ENCODE peak calls at places on chromosomes 3 and 15, in six cellular contexts. I is adrenal gland, Y is neural crest cell, B is endodermal cell, Q is progenitor cell of endocrine pancreas, O is heart left ventricle. H is an unnamed sample.

GRCh38 chr15:75451202-75451673 is 252 bp downstream of the SIN3A start:
- DNase-seq in I (no peak), Y (no peak), B (no peak), Q (no peak), O (no peak), H (no peak)

GRCh38 chr3:35322070-35322469 is 317.3 kb upstream of the ARPP21 start:
- DNase-seq in I (no peak), B (no peak), O (no peak), Q (no peak), Y (no peak), H (peak; percentile 8)

GRCh38 chr15:101204744-101205535 is 46.9 kb downstream of the CHSY1 start:
- DNase-seq in B (no peak), I (no peak), Q (no peak), O (no peak), Y (no peak), H (no peak)

GRCh38 chr3:88117683-88118082 is 32.1 kb upstream of the C3orf38 start:
- DNase-seq in I (no peak), Y (no peak), B (no peak), Q (no peak), O (no peak), H (no peak)

GRCh38 chr3:13004376-13004775 is 68.9 kb downstream of the IQSEC1 start:
- DNase-seq in B (peak; percentile 67), O (no peak), Y (no peak), Q (no peak), I (peak; percentile 62), H (no peak)

GRCh38 chr15:76905855-76906254 is 715 bp upstream of the SCAPER start:
- DNase-seq in Q (no peak), Y (no peak), I (no peak), B (no peak), O (no peak), H (no peak)

GRCh38 chr3:159785276-159785675 is 203.4 kb upstream of the IL12A start:
- DNase-seq in B (no peak), O (no peak), I (no peak), Y (no peak), Q (no peak), H (peak; percentile 97)

GRCh38 chr3:41768363-41768762 is 193.5 kb downstream of the ULK4 start:
- DNase-seq in I (no peak), B (no peak), Y (no peak), Q (no peak), O (no peak), H (peak; percentile 85)

GRCh38 chr15:39582286-39582976 is 1.6 kb downstream of the THBS1 start:
- DNase-seq in Q (no peak), B (peak; percentile 50), Y (no peak), O (no peak), I (peak; percentile 54), H (no peak)

GRCh38 chr3:152352559-152352958 is 83.8 kb downstream of the MBNL1 start:
- DNase-seq in O (no peak), B (no peak), I (no peak), Q (no peak), Y (no peak), H (no peak)

GRCh38 chr3:49098429-49098828 is 4.6 kb upstream of the QRICH1 start:
- DNase-seq in Q (no peak), O (peak; percentile 61), I (peak; percentile 77), Y (no peak), B (no peak), H (peak; percentile 35)

GRCh38 chr15:61447981-61448380 is 218.9 kb upstream of the RORA start:
- DNase-seq in B (no peak), Y (no peak), I (no peak), Q (no peak), O (no peak), H (no peak)

GRCh38 chr3:4511491-4512251 is 18.5 kb downstream of the ITPR1 start:
- DNase-seq in B (no peak), I (no peak), Y (no peak), O (no peak), Q (no peak), H (no peak)

GRCh38 chr3:73508330-73508954 is 116.3 kb downstream of the PDZRN3 start:
- DNase-seq in Q (no peak), O (peak; percentile 43), Y (peak; percentile 46), I (peak; percentile 70), B (peak; percentile 79), H (peak; percentile 55)

GRCh38 chr3:160163259-160163878 is 61.9 kb upstream of the C3orf80 start:
- DNase-seq in Q (no peak), I (no peak), B (no peak), Y (no peak), O (no peak), H (peak; percentile 24)

GRCh38 chr3:30289324-30289723 is 317.1 kb upstream of the TGFBR2 start:
- DNase-seq in I (no peak), B (no peak), Y (no peak), O (no peak), Q (no peak), H (peak; percentile 69)

GRCh38 chr3:43789028-43789427 is 98.3 kb downstream of the ABHD5 start:
- DNase-seq in B (peak; percentile 18), O (no peak), I (no peak), Y (no peak), Q (no peak), H (no peak)

GRCh38 chr3:61172684-61173083 is 78.6 kb downstream of the FHIT start:
- DNase-seq in Y (no peak), Q (no peak), B (peak; percentile 81), O (no peak), I (no peak), H (no peak)

GRCh38 chr3:141828487-141829284 is 47.8 kb upstream of the ATP1B3 start:
- DNase-seq in B (no peak), I (peak; percentile 28), Q (no peak), Y (no peak), O (no peak), H (peak; percentile 88)

GRCh38 chr3:171980578-171981270 is 58.7 kb upstream of the FNDC3B start:
- DNase-seq in Y (no peak), O (no peak), B (no peak), Q (no peak), I (no peak), H (no peak)

GRCh38 chr3:23776352-23776891 is 29.3 kb upstream of the UBE2E1 start:
- DNase-seq in I (no peak), B (peak; percentile 48), Y (no peak), O (no peak), Q (no peak), H (peak; percentile 39)

GRCh38 chr3:45975696-45976095 is 19.9 kb downstream of the FYCO1 start:
- DNase-seq in B (no peak), I (no peak), Y (no peak), O (no peak), Q (no peak), H (no peak)

GRCh38 chr3:186331043-186331442 is 31.0 kb downstream of the DGKG start:
- DNase-seq in O (no peak), I (no peak), B (no peak), Q (no peak), Y (no peak), H (no peak)

DNA sequence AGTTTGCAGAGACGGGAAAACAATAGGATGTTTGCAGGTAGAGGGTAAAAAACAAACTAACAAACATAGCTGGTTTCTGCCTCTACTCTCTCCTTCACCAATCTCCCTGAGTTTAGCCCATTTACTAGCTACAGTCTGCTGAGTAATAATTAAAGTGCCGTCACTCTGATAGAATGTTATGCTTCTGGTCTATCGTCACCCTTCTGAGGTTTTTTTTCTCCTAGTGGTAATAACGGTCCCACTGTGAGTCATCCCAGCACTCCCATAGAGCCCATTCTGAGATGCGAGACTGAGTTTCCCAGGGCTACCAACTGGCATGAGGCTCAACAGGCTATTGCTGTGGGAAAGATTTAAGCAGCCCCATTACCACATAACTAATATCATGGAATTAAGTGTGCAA is 56.4 kb downstream of the PLAAT1 start:
- DNase-seq in I (no peak), B (no peak), Q (no peak), Y (no peak), O (no peak), H (peak; percentile 70)
- TF ChIP-seq CTCF in I (no peak), B (no peak), Q (no peak), Y (no peak), O (no peak), H (no peak)

DNA sequence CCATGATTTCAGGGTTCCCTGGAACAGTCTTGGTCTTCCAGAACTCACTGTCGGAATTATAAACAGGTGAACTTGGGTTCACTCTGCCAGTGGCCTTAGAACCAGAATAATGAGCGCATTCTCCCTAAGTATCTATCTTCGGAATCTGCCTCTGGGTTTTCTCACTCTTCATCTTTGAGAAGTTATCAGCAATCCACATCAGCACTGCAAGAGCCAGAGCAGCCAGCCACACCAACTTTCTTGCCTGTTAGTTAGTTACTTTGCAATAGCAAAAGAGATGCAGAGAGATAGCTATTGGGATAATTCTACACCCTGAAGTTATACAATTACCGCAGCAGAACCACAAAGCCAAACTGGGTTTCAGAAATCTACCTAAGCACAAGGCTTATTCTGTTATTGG is 25.8 kb downstream of the GLB1 start:
- DNase-seq in Y (no peak), I (no peak), B (peak; percentile 39), O (no peak), Q (no peak), H (no peak)
- TF ChIP-seq CTCF in Y (no peak), I (no peak), B (no peak), O (no peak), Q (no peak), H (no peak)

GRCh38 chr15:25441111-25441510 is 2.3 kb upstream of the UBE3A start:
- DNase-seq in I (no peak), O (no peak), Y (no peak), Q (no peak), B (no peak), H (no peak)

GRCh38 chr15:25437751-25438600 is 848 bp downstream of the UBE3A start:
- DNase-seq in B (peak; percentile 85), I (peak; percentile 63), O (peak; percentile 70), Q (peak; percentile 70), Y (peak; percentile 65), H (peak; percentile 17)

GRCh38 chr15:25438601-25439455 is at the start of gene UBE3A:
- DNase-seq in O (peak; percentile 94), Q (peak; percentile 83), Y (peak; percentile 83), I (peak; percentile 91), B (peak; percentile 95), H (peak; percentile 68)

GRCh38 chr15:25436707-25437106 is 2.1 kb downstream of the UBE3A start:
- DNase-seq in I (no peak), O (no peak), Y (no peak), Q (no peak), B (no peak), H (no peak)

GRCh38 chr15:25439456-25439836 is 622 bp upstream of the UBE3A start:
- DNase-seq in O (no peak), B (no peak), Q (no peak), I (no peak), Y (no peak), H (peak; percentile 29)
- TF ChIP-seq CTCF in O (no peak), B (no peak), Q (no peak), I (no peak), Y (no peak), H (no peak)

GRCh38 chr3:148958681-148959080 is 32.7 kb upstream of the GYG1 start:
- DNase-seq in Q (no peak), I (no peak), Y (no peak), O (no peak), B (no peak), H (no peak)

GRCh38 chr3:148953094-148953493 is 38.2 kb upstream of the GYG1 start:
- DNase-seq in I (no peak), Y (no peak), Q (no peak), O (no peak), B (no peak), H (no peak)

GRCh38 chr3:148954981-148955380 is 36.4 kb upstream of the GYG1 start:
- DNase-seq in O (no peak), B (no peak), Q (no peak), I (no peak), Y (no peak), H (no peak)

GRCh38 chr3:148957586-148957985 is 33.8 kb upstream of the GYG1 start:
- DNase-seq in B (peak; percentile 79), I (no peak), Q (no peak), Y (no peak), O (no peak), H (no peak)

GRCh38 chr3:148955544-148956346 is 35.6 kb upstream of the GYG1 start:
- DNase-seq in Y (peak; percentile 46), Q (no peak), B (peak; percentile 75), I (peak; percentile 70), O (peak; percentile 53), H (peak; percentile 45)
- TF ChIP-seq CTCF in Y (peak; percentile 75), Q (peak; percentile 60), B (peak; percentile 79), I (peak; percentile 60), O (peak; percentile 71), H (peak; percentile 51)

H was measured in bronchial epithelial cell.